ENCODE peak calls at places on chromosomes 16 and 17, in five cellular contexts. One of them, this sample, is unnamed.

GRCh38 chr17:75459590-75460267 is 3.3 kb downstream of the TMEM94 start:
- DNase-seq in WTC11: no peak
- DNase-seq in HEK293T: no peak
- DNase-seq in HCT116: no peak
- DNase-seq in H1: no peak
- DNase-seq in this sample: peak; percentile 41

GRCh38 chr17:77400445-77400870 is 259.7 kb downstream of the SEC14L1 start:
- DNase-seq in WTC11: peak; percentile 67
- DNase-seq in HEK293T: no peak
- DNase-seq in HCT116: no peak
- DNase-seq in H1: no peak
- DNase-seq in this sample: no peak

GRCh38 chr16:65117701-65118448 is 4.0 kb downstream of the CDH11 start:
- DNase-seq in WTC11: peak; percentile 69
- DNase-seq in HEK293T: peak; percentile 50
- DNase-seq in HCT116: peak; percentile 0
- DNase-seq in H1: no peak
- DNase-seq in this sample: peak; percentile 2

GRCh38 chr17:30290696-30291570 is 811 bp downstream of the BLMH start:
- DNase-seq in WTC11: peak; percentile 53
- DNase-seq in HEK293T: peak; percentile 49
- DNase-seq in HCT116: no peak
- DNase-seq in H1: no peak
- DNase-seq in this sample: no peak

GRCh38 chr17:42706732-42707131 is 24.4 kb downstream of the CNTNAP1 start:
- DNase-seq in WTC11: no peak
- DNase-seq in HEK293T: no peak
- DNase-seq in HCT116: no peak
- DNase-seq in H1: no peak
- DNase-seq in this sample: peak; percentile 65

GRCh38 chr17:76469991-76470739 is 2.8 kb downstream of the AANAT start:
- DNase-seq in WTC11: no peak
- DNase-seq in HEK293T: no peak
- DNase-seq in HCT116: no peak
- DNase-seq in H1: no peak
- DNase-seq in this sample: no peak

GRCh38 chr17:16052486-16052885 is 52.9 kb downstream of the TTC19 start:
- DNase-seq in WTC11: no peak
- DNase-seq in HEK293T: no peak
- DNase-seq in HCT116: no peak
- DNase-seq in H1: no peak
- DNase-seq in this sample: no peak

GRCh38 chr16:4937782-4938682 is 1.1 kb upstream of the PPL start:
- DNase-seq in WTC11: no peak
- DNase-seq in HEK293T: no peak
- DNase-seq in HCT116: no peak
- DNase-seq in H1: no peak
- DNase-seq in this sample: no peak

GRCh38 chr17:1076299-1076981 is 79.5 kb downstream of the TIMM22 start:
- DNase-seq in WTC11: no peak
- DNase-seq in HEK293T: no peak
- DNase-seq in HCT116: no peak
- DNase-seq in H1: no peak
- DNase-seq in this sample: no peak

GRCh38 chr17:77641718-77642117 is 316.8 kb upstream of the TNRC6C start:
- DNase-seq in WTC11: no peak
- DNase-seq in HEK293T: no peak
- DNase-seq in HCT116: no peak
- DNase-seq in H1: no peak
- DNase-seq in this sample: no peak

GRCh38 chr17:8320262-8320661 is 10.2 kb downstream of the ARHGEF15 start:
- DNase-seq in WTC11: no peak
- DNase-seq in HEK293T: no peak
- DNase-seq in HCT116: no peak
- DNase-seq in H1: no peak
- DNase-seq in this sample: no peak

GRCh38 chr17:81277421-81277820 is 17.7 kb downstream of the SLC38A10 start:
- DNase-seq in WTC11: no peak
- DNase-seq in HEK293T: no peak
- DNase-seq in HCT116: no peak
- DNase-seq in H1: no peak
- DNase-seq in this sample: no peak

GRCh38 chr16:54077412-54077821 is 209.2 kb downstream of the IRX3 start:
- DNase-seq in WTC11: no peak
- DNase-seq in HEK293T: no peak
- DNase-seq in HCT116: no peak
- DNase-seq in H1: no peak
- DNase-seq in this sample: no peak

GRCh38 chr17:81930142-81931125 is 2.9 kb upstream of the MAFG start:
- DNase-seq in WTC11: no peak
- DNase-seq in HEK293T: no peak
- DNase-seq in HCT116: no peak
- DNase-seq in H1: no peak
- DNase-seq in this sample: no peak

GRCh38 chr17:27424941-27425340 is 31.3 kb upstream of the KSR1 start:
- DNase-seq in WTC11: no peak
- DNase-seq in HEK293T: no peak
- DNase-seq in HCT116: no peak
- DNase-seq in H1: no peak
- DNase-seq in this sample: no peak

GRCh38 chr17:78330570-78331224 is 29.2 kb downstream of the SOCS3 start:
- DNase-seq in WTC11: no peak
- DNase-seq in HEK293T: no peak
- DNase-seq in HCT116: peak; percentile 67
- DNase-seq in H1: no peak
- DNase-seq in this sample: no peak

GRCh38 chr17:8868529-8868951 is 1.1 kb upstream of the PIK3R6 start:
- DNase-seq in WTC11: no peak
- DNase-seq in HEK293T: no peak
- DNase-seq in HCT116: no peak
- DNase-seq in H1: no peak
- DNase-seq in this sample: no peak

GRCh38 chr17:732788-733720 is 658 bp downstream of the TLCD3A start:
- DNase-seq in WTC11: peak; percentile 59
- DNase-seq in HEK293T: peak; percentile 29
- DNase-seq in HCT116: no peak
- DNase-seq in H1: no peak
- DNase-seq in this sample: no peak

GRCh38 chr17:38868095-38868967 is 1.5 kb upstream of the LASP1 start:
- DNase-seq in WTC11: no peak
- DNase-seq in HEK293T: no peak
- DNase-seq in HCT116: no peak
- DNase-seq in H1: no peak
- DNase-seq in this sample: peak; percentile 51

GRCh38 chr16:83136924-83137323 is 510.2 kb downstream of the CDH13 start:
- DNase-seq in WTC11: no peak
- DNase-seq in HEK293T: no peak
- DNase-seq in HCT116: no peak
- DNase-seq in H1: no peak
- DNase-seq in this sample: no peak

GRCh38 chr17:13074026-13074425 is 56.2 kb upstream of the ELAC2 start:
- DNase-seq in WTC11: no peak
- DNase-seq in HEK293T: no peak
- DNase-seq in HCT116: peak; percentile 6
- DNase-seq in H1: no peak
- DNase-seq in this sample: no peak

GRCh38 chr16:15856901-15857778 is at the start of gene MYH11:
- DNase-seq in WTC11: peak; percentile 59
- DNase-seq in HEK293T: no peak
- DNase-seq in HCT116: no peak
- DNase-seq in H1: no peak
- DNase-seq in this sample: no peak

GRCh38 chr17:19304209-19304608 is 58.3 kb downstream of the B9D1 start:
- DNase-seq in WTC11: no peak
- DNase-seq in HEK293T: no peak
- DNase-seq in HCT116: no peak
- DNase-seq in H1: no peak
- DNase-seq in this sample: no peak

GRCh38 chr16:30903002-30903401 is 6.6 kb downstream of the CTF1 start:
- DNase-seq in WTC11: no peak
- DNase-seq in HEK293T: no peak
- DNase-seq in HCT116: no peak
- DNase-seq in H1: no peak
- DNase-seq in this sample: no peak

GRCh38 chr16:30903596-30903995 is 7.2 kb downstream of the CTF1 start:
- DNase-seq in WTC11: no peak
- DNase-seq in HEK293T: no peak
- DNase-seq in HCT116: no peak
- DNase-seq in H1: no peak
- DNase-seq in this sample: no peak

GRCh38 chr16:30901201-30902069 is 5.0 kb downstream of the CTF1 start:
- DNase-seq in WTC11: no peak
- DNase-seq in HEK293T: no peak
- DNase-seq in HCT116: no peak
- DNase-seq in H1: no peak
- DNase-seq in this sample: no peak

GRCh38 chr16:30902070-30902972 is 5.9 kb downstream of the CTF1 start:
- DNase-seq in WTC11: peak; percentile 61
- DNase-seq in HEK293T: peak; percentile 91
- DNase-seq in HCT116: no peak
- DNase-seq in H1: no peak
- DNase-seq in this sample: no peak

DNA sequence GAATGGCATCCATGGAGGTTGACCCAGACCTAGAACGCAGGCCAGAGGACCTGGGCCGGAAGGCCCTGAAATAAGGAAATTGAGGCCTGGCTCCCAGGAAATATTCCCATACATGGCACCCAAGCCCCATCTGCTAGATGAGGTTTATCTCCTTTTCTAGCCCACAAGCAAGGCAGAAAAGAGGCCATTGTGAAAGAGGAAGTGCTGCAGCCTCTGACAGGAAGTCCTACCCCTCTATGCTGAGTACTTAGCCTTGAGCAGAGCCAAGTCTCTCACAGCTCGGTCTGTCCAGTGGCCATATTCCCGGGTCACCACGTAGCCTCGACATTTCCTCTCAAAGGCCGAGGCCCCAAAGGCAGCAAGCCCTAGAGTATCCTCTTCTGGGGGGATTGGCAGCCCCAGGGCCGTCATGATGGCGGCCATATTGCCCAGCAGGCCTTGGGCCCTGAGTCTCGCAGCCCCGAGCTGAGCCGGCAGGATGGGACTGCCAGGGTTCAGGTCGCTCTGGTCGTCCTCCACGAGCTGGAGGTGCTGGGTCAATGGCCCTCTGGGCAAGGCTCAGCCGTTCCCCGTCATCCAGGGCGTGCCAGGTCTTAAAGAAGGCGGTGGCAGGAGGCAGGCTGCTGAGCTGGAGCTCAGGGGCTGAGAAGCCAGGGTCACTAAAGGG is 7.8 kb downstream of the CTF1 start:
- DNase-seq in WTC11: no peak
- DNase-seq in HEK293T: no peak
- DNase-seq in HCT116: no peak
- DNase-seq in H1: no peak
- DNase-seq in this sample: no peak
- TF ChIP-seq SP1 in WTC11: no peak
- TF ChIP-seq SP1 in HEK293T: no peak
- TF ChIP-seq SP1 in HCT116: no peak
- TF ChIP-seq SP1 in H1: no peak
- TF ChIP-seq SP1 in this sample: no peak

GRCh38 chr17:21089933-21090888 is 36.6 kb upstream of the DHRS7B start:
- DNase-seq in WTC11: no peak
- DNase-seq in HEK293T: no peak
- DNase-seq in HCT116: no peak
- DNase-seq in H1: no peak
- DNase-seq in this sample: no peak

GRCh38 chr17:21090889-21091618 is 35.7 kb upstream of the DHRS7B start:
- DNase-seq in WTC11: no peak
- DNase-seq in HEK293T: no peak
- DNase-seq in HCT116: no peak
- DNase-seq in H1: no peak
- DNase-seq in this sample: no peak

GRCh38 chr17:21081967-21082366 is 39.2 kb upstream of the USP22 start:
- DNase-seq in WTC11: no peak
- DNase-seq in HEK293T: no peak
- DNase-seq in HCT116: peak; percentile 48
- DNase-seq in H1: no peak
- DNase-seq in this sample: no peak

GRCh38 chr17:21089145-21089544 is 37.6 kb upstream of the DHRS7B start:
- DNase-seq in WTC11: no peak
- DNase-seq in HEK293T: no peak
- DNase-seq in HCT116: no peak
- DNase-seq in H1: no peak
- DNase-seq in this sample: no peak

DNA sequence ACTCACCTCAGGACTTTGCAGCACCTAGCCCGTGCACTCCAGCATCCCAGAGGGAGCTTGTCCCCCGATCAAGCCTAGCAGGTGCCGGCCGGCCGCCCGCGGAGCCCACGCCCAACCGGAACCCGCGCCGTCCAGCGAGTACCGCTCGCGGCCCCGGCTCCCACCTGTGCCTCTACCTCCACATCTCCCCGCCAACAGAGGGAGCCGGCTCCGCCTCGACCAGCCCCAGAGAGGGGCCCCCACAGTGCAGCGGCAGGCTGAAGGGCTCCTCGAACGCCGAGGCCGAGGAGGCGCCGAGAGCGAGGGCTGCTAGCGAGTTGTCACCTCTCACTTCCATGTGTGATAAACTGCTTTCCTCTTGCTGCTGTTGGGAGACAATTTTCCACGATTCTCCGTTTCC is 41.1 kb upstream of the DHRS7B start:
- DNase-seq in WTC11: no peak
- DNase-seq in HEK293T: no peak
- DNase-seq in HCT116: no peak
- DNase-seq in H1: no peak
- DNase-seq in this sample: no peak
- TF ChIP-seq SP1 in WTC11: no peak
- TF ChIP-seq SP1 in HEK293T: no peak
- TF ChIP-seq SP1 in HCT116: no peak
- TF ChIP-seq SP1 in H1: no peak
- TF ChIP-seq SP1 in this sample: no peak

GRCh38 chr16:80988756-80989155 is 17.9 kb downstream of the CMC2 start:
- DNase-seq in WTC11: no peak
- DNase-seq in HEK293T: no peak
- DNase-seq in HCT116: no peak
- DNase-seq in H1: no peak
- DNase-seq in this sample: no peak
- TF ChIP-seq SP1 in WTC11: no peak
- TF ChIP-seq SP1 in HEK293T: no peak
- TF ChIP-seq SP1 in HCT116: no peak
- TF ChIP-seq SP1 in H1: no peak
- TF ChIP-seq SP1 in this sample: no peak

GRCh38 chr16:8901318-8901861 is 19.2 kb downstream of the LITAFD start:
- DNase-seq in WTC11: no peak
- DNase-seq in HEK293T: no peak
- DNase-seq in HCT116: no peak
- DNase-seq in H1: no peak
- DNase-seq in this sample: no peak

GRCh38 chr16:8900343-8900742 is 18.2 kb downstream of the LITAFD start:
- DNase-seq in WTC11: no peak
- DNase-seq in HEK293T: no peak
- DNase-seq in HCT116: no peak
- DNase-seq in H1: no peak
- DNase-seq in this sample: no peak

GRCh38 chr16:8898660-8899318 is 16.6 kb downstream of the LITAFD start:
- DNase-seq in WTC11: no peak
- DNase-seq in HEK293T: no peak
- DNase-seq in HCT116: no peak
- DNase-seq in H1: no peak
- DNase-seq in this sample: no peak

GRCh38 chr16:8903004-8903403 is 20.9 kb downstream of the LITAFD start:
- DNase-seq in WTC11: no peak
- DNase-seq in HEK293T: no peak
- DNase-seq in HCT116: no peak
- DNase-seq in H1: no peak
- DNase-seq in this sample: no peak

GRCh38 chr16:8899709-8900317 is 17.7 kb downstream of the LITAFD start:
- DNase-seq in WTC11: no peak
- DNase-seq in HEK293T: no peak
- DNase-seq in HCT116: no peak
- DNase-seq in H1: no peak
- DNase-seq in this sample: no peak
- TF ChIP-seq SP1 in WTC11: no peak
- TF ChIP-seq SP1 in HEK293T: no peak
- TF ChIP-seq SP1 in HCT116: no peak
- TF ChIP-seq SP1 in H1: no peak
- TF ChIP-seq SP1 in this sample: no peak